ENCODE peak calls at places on chromosomes 3 and 15, in nine cellular contexts. K is hepatocyte, N is body of pancreas, T is WERI-Rb-1, Z is heart right ventricle, Q is ovary, V is HL-60, P is A549, C is AG10803. U is an unnamed sample.

GRCh38 chr3:194133661-194134230 is 2.2 kb upstream of the HES1 start:
- DNase-seq in K (peak), N (peak), T (peak), Z (peak), Q (peak), V (peak), P (no peak), C (peak), U (no peak)

GRCh38 chr3:122931636-122932035 is 95.9 kb downstream of the SEMA5B start:
- DNase-seq in K (no peak), N (no peak), T (no peak), Z (no peak), Q (no peak), V (no peak), P (no peak), C (no peak), U (no peak)

GRCh38 chr3:126961791-126962461 is 21.0 kb upstream of the PLXNA1 start:
- DNase-seq in K (no peak), N (peak), T (no peak), Z (peak), Q (peak), V (no peak), P (no peak), C (no peak), U (no peak)

GRCh38 chr3:123143669-123144411 is 57.9 kb upstream of the SEC22A start:
- DNase-seq in K (peak), N (peak), T (peak), Z (no peak), Q (no peak), V (no peak), P (no peak), C (peak), U (no peak)

GRCh38 chr3:191774485-191774884 is 313.5 kb downstream of the PYDC2 start:
- DNase-seq in K (peak), N (no peak), T (no peak), Z (no peak), Q (no peak), V (no peak), P (peak), C (peak), U (peak)

GRCh38 chr15:48533982-48534381 is 111.5 kb downstream of the FBN1 start:
- DNase-seq in K (no peak), N (no peak), T (no peak), Z (no peak), Q (no peak), V (no peak), P (no peak), C (no peak), U (no peak)

GRCh38 chr3:98680723-98681122 is 82.4 kb upstream of the ST3GAL6 start:
- DNase-seq in K (no peak), N (no peak), T (no peak), Z (no peak), Q (no peak), V (no peak), P (no peak), C (no peak), U (no peak)

GRCh38 chr3:123374016-123374415 is 74.9 kb downstream of the ADCY5 start:
- DNase-seq in K (no peak), N (no peak), T (no peak), Z (no peak), Q (no peak), V (no peak), P (no peak), C (no peak), U (no peak)

GRCh38 chr15:38707802-38708671 is 143.4 kb upstream of the RASGRP1 start:
- DNase-seq in K (peak), N (peak), T (peak), Z (no peak), Q (peak), V (peak), P (peak), C (peak), U (no peak)

GRCh38 chr3:4928277-4928789 is 50.9 kb upstream of the BHLHE40 start:
- DNase-seq in K (no peak), N (no peak), T (no peak), Z (no peak), Q (no peak), V (no peak), P (no peak), C (no peak), U (no peak)

GRCh38 chr15:89932880-89933279 is 20.1 kb upstream of the ARPIN start:
- DNase-seq in K (no peak), N (no peak), T (no peak), Z (no peak), Q (no peak), V (no peak), P (no peak), C (no peak), U (no peak)

GRCh38 chr15:78284758-78285157 is 14.7 kb downstream of the SKIC8 start:
- DNase-seq in K (no peak), N (no peak), T (peak), Z (no peak), Q (no peak), V (no peak), P (no peak), C (no peak), U (no peak)
- TF ChIP-seq CTCF in K (peak), N (no peak), T (peak), Z (no peak), Q (no peak), V (no peak), P (no peak), C (peak), U (peak)

DNA sequence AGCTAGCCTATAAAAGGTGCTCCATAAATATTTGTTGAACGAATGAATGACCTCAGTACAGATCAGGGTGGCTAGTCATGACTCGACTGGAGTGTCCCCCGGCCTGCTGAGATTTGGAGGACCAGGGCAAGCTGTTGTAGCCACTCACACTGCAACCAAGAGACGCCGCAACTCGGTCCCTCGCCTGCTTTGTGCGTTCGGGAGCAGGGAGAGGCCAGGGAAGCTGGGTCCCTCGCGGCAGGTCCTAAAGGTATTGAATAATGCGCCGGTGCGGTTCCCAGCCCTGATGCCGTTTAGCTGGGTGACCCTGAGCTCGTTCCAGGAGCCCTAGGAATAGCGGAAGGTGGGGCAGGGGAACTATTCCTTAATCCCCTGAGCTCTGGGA is 1.8 kb downstream of the IGDCC4 start:
- DNase-seq in K (no peak), N (no peak), T (no peak), Z (no peak), Q (no peak), V (no peak), P (no peak), C (no peak), U (no peak)
- H3K4me3 ChIP-seq in K (no peak), N (no peak), T (peak), Z (peak), Q (peak), V (no peak), P (no peak), C (peak), U (peak)

GRCh38 chr3:38657369-38657768 is 7.9 kb upstream of the SCN5A start:
- DNase-seq in K (peak), N (no peak), T (no peak), Z (no peak), Q (no peak), V (no peak), P (no peak), C (no peak), U (no peak)

GRCh38 chr3:38658886-38659285 is 9.4 kb upstream of the SCN5A start:
- DNase-seq in K (no peak), N (no peak), T (no peak), Z (no peak), Q (no peak), V (no peak), P (no peak), C (no peak), U (no peak)

DNA sequence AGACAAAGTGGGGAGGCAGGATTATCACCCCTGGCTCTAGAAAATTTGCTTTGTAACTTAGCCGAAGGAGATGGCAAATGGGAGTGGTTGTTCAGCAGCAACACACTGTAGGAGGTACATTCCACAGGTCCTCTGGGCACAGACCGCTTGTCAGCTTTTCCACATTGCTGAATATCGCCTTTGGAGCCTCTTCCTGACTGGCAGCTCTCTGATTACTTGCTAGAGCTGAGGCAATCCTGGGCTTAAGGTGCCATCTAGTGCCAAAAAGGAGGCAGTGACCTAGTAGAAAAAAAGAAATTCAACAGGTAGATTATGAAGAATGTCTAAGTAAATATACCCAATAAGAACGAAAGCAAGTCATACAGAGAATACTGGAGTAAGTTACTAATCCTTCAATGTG is 13.1 kb upstream of the SCN5A start:
- DNase-seq in K (peak), N (no peak), T (peak), Z (no peak), Q (no peak), V (peak), P (no peak), C (peak), U (no peak)
- TF ChIP-seq CTCF in K (peak), N (no peak), T (peak), Z (no peak), Q (no peak), V (peak), P (peak), C (peak), U (peak)

GRCh38 chr3:30452446-30452845 is 154.0 kb upstream of the TGFBR2 start:
- DNase-seq in K (no peak), N (no peak), T (no peak), Z (no peak), Q (no peak), V (no peak), P (no peak), C (no peak), U (no peak)
- H3K4me3 ChIP-seq in K (no peak), N (no peak), T (no peak), Z (no peak), Q (no peak), V (no peak), P (no peak), C (no peak), U (no peak)

DNA sequence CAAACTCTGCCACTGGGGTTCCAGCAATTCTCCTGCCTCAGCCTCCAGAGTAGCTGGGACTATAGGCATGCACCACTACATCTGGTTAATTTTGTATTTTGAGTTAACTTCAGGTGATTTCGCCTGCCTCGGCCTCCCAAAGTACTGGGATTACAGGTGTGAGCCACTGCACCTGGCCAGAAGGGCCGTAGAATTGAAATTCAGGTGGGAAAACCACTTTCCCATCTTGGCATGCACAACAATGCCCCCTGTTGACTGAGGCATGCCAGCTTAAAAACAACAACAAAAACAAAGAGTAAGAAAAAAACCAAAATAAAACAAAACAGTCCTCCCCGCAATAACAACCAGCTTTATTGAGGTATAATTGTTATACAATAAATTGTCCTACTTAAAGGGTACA is 32.6 kb upstream of the RAB11A start:
- DNase-seq in K (no peak), N (no peak), T (no peak), Z (no peak), Q (no peak), V (no peak), P (no peak), C (no peak), U (no peak)
- TF ChIP-seq CTCF in K (no peak), N (no peak), T (peak), Z (no peak), Q (no peak), V (no peak), P (peak), C (no peak), U (peak)

DNA sequence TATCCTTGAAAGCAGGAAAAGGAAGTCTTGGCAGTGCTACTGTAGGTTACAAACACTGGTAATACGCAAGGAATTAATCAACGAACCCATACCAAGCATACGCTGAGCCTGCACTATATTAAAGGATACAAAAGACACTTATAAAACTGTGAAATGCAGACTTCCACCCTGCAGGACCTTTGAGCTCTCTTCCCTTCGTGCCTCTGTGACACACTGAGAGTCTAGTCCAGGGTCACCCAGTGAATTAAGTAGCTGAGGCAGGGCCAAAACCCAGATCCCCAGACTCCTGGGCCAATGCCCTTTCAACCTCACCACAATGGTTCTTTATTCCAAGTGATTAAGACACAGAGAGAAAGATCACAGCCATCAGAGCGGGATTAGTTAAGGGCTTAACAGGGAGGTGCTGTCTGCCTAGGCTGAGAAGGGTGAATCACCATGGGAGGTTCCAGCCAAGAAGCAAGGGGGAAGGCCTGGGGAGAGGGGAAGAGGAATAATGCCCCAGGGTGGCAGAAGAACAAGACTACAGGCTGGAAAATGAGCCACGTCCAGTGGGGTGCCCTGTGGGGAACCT is 6.8 kb downstream of the ANXA2 start:
- DNase-seq in K (peak), N (peak), T (peak), Z (no peak), Q (peak), V (no peak), P (no peak), C (peak), U (peak)
- H3K4me3 ChIP-seq in K (no peak), N (no peak), T (no peak), Z (peak), Q (no peak), V (no peak), P (peak), C (peak), U (peak)

GRCh38 chr3:73177827-73178226 is 116.4 kb downstream of the EBLN2 start:
- DNase-seq in K (no peak), N (no peak), T (no peak), Z (no peak), Q (no peak), V (no peak), P (no peak), C (no peak), U (no peak)
- TF ChIP-seq CTCF in K (no peak), N (no peak), T (no peak), Z (no peak), Q (no peak), V (no peak), P (no peak), C (no peak), U (no peak)

GRCh38 chr15:52798529-52799101 is 8.5 kb upstream of the ONECUT1 start:
- DNase-seq in K (no peak), N (no peak), T (no peak), Z (no peak), Q (no peak), V (no peak), P (no peak), C (no peak), U (no peak)

GRCh38 chr15:52796742-52797515 is 6.8 kb upstream of the ONECUT1 start:
- DNase-seq in K (no peak), N (no peak), T (no peak), Z (no peak), Q (no peak), V (no peak), P (no peak), C (no peak), U (no peak)

GRCh38 chr15:52799145-52799811 is 9.1 kb upstream of the ONECUT1 start:
- DNase-seq in K (no peak), N (no peak), T (no peak), Z (no peak), Q (no peak), V (no peak), P (no peak), C (no peak), U (no peak)

GRCh38 chr15:52796228-52796521 is 6.0 kb upstream of the ONECUT1 start:
- DNase-seq in K (no peak), N (no peak), T (no peak), Z (no peak), Q (no peak), V (no peak), P (no peak), C (no peak), U (no peak)

DNA sequence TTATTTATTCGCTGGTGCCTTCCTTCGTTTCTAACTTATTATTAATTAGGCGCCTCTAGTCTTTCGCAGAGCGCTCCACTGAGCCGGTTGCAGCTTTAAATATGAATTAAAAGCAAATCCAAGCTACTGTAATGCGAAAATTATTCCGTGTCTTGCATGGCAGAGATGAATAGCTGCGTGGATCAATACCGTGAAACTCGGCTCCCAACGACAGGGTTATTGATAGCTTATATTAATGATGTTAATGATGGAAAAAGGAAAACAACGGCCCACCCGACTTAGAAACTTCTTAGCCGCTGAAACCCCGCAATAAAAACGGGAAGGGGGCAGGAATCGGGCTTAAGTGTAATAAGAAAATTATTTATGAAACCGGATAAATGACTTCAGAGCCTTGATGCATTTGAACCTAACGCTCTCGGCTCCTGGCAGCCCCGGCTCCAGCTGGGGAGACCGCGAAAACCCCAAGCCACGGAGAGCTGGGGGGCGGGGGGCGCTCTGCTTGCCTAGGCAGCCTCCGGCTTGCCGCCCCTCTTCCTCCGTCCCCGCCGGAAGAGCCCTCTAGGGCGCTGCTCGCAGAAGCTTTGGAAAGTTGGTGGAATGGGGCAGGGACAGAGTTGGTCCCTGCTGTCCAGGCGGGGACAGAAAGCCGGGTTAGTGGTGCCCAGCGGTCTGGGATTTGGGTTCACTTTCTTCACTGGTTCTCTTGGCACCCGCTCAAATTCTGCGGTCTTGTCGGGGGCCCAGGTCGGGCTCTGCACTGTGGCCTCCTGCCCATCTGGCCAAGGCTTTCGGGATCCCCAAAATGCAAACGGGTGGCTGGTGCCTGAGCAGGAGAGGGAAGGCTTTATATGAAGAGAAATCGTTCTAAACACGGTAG is 7.7 kb upstream of the ONECUT1 start:
- DNase-seq in K (no peak), N (no peak), T (no peak), Z (no peak), Q (no peak), V (no peak), P (no peak), C (no peak), U (no peak)
- H3K4me3 ChIP-seq in K (no peak), N (no peak), T (no peak), Z (no peak), Q (no peak), V (no peak), P (no peak), C (no peak), U (no peak)

GRCh38 chr3:42099020-42099765 is 8.0 kb downstream of the TRAK1 start:
- DNase-seq in K (no peak), N (no peak), T (no peak), Z (peak), Q (no peak), V (no peak), P (no peak), C (no peak), U (no peak)
- TF ChIP-seq CTCF in K (no peak), N (no peak), T (no peak), Z (no peak), Q (no peak), V (no peak), P (no peak), C (no peak), U (no peak)